ENCODE peak calls at places on chromosomes 12 and 14, in five cellular contexts. One of them, this sample, is unnamed.

GRCh38 chr12:68837215-68837614 is 29.2 kb downstream of the MDM2 start:
- DNase-seq in WERI-Rb-1: no peak
- DNase-seq in psoas muscle: no peak
- DNase-seq in lung: no peak
- DNase-seq in PC-3: no peak
- DNase-seq in this sample: no peak

GRCh38 chr12:30251546-30251945 is 444.1 kb downstream of the IPO8 start:
- DNase-seq in lung: no peak
- DNase-seq in WERI-Rb-1: no peak
- DNase-seq in psoas muscle: no peak
- DNase-seq in PC-3: no peak
- DNase-seq in this sample: no peak

GRCh38 chr14:48792376-48793024 is 793.7 kb downstream of the RPS29 start:
- DNase-seq in lung: no peak
- DNase-seq in PC-3: no peak
- DNase-seq in psoas muscle: no peak
- DNase-seq in WERI-Rb-1: no peak
- DNase-seq in this sample: no peak

GRCh38 chr14:105292810-105293711 is 7.7 kb downstream of the BRF1 start:
- DNase-seq in lung: no peak
- DNase-seq in WERI-Rb-1: no peak
- DNase-seq in PC-3: no peak
- DNase-seq in psoas muscle: no peak
- DNase-seq in this sample: no peak

GRCh38 chr14:93199031-93199430 is 7.8 kb downstream of the GON7 start:
- DNase-seq in PC-3: no peak
- DNase-seq in WERI-Rb-1: peak
- DNase-seq in lung: no peak
- DNase-seq in psoas muscle: no peak
- DNase-seq in this sample: no peak

GRCh38 chr14:58865520-58866281 is 227.9 kb downstream of the DACT1 start:
- DNase-seq in PC-3: no peak
- DNase-seq in WERI-Rb-1: no peak
- DNase-seq in lung: no peak
- DNase-seq in psoas muscle: no peak
- DNase-seq in this sample: peak

GRCh38 chr12:89951050-89951693 is 242.5 kb upstream of the ATP2B1 start:
- DNase-seq in lung: no peak
- DNase-seq in PC-3: peak
- DNase-seq in psoas muscle: no peak
- DNase-seq in WERI-Rb-1: no peak
- DNase-seq in this sample: no peak

GRCh38 chr12:113766133-113766879 is 199.8 kb downstream of the RBM19 start:
- DNase-seq in PC-3: no peak
- DNase-seq in lung: no peak
- DNase-seq in WERI-Rb-1: peak
- DNase-seq in psoas muscle: no peak
- DNase-seq in this sample: no peak

GRCh38 chr12:13154027-13154538 is 42.4 kb upstream of the EMP1 start:
- DNase-seq in psoas muscle: no peak
- DNase-seq in PC-3: no peak
- DNase-seq in lung: no peak
- DNase-seq in WERI-Rb-1: no peak
- DNase-seq in this sample: no peak

GRCh38 chr12:2691001-2691339 is 103.8 kb upstream of the FKBP4 start:
- DNase-seq in WERI-Rb-1: peak
- DNase-seq in lung: peak
- DNase-seq in PC-3: no peak
- DNase-seq in psoas muscle: no peak
- DNase-seq in this sample: no peak

GRCh38 chr12:82359115-82359478 is 768 bp downstream of the METTL25 start:
- DNase-seq in WERI-Rb-1: peak
- DNase-seq in PC-3: no peak
- DNase-seq in lung: no peak
- DNase-seq in psoas muscle: peak
- DNase-seq in this sample: peak

GRCh38 chr12:1920436-1920835 is 2.0 kb upstream of the CACNA2D4 start:
- DNase-seq in psoas muscle: no peak
- DNase-seq in lung: no peak
- DNase-seq in PC-3: no peak
- DNase-seq in WERI-Rb-1: no peak
- DNase-seq in this sample: no peak

GRCh38 chr12:111842556-111843396 is 748 bp downstream of the MAPKAPK5 start:
- DNase-seq in WERI-Rb-1: no peak
- DNase-seq in PC-3: peak
- DNase-seq in lung: no peak
- DNase-seq in psoas muscle: no peak
- DNase-seq in this sample: no peak

GRCh38 chr12:56260380-56260779 is 2.2 kb upstream of the ANKRD52 start:
- DNase-seq in lung: no peak
- DNase-seq in WERI-Rb-1: no peak
- DNase-seq in PC-3: no peak
- DNase-seq in psoas muscle: no peak
- DNase-seq in this sample: no peak

GRCh38 chr12:56260921-56261320 is 2.7 kb upstream of the ANKRD52 start:
- DNase-seq in PC-3: no peak
- DNase-seq in lung: no peak
- DNase-seq in psoas muscle: peak
- DNase-seq in WERI-Rb-1: no peak
- DNase-seq in this sample: no peak

GRCh38 chr12:56258820-56259183 is 618 bp upstream of the ANKRD52 start:
- DNase-seq in lung: no peak
- DNase-seq in WERI-Rb-1: no peak
- DNase-seq in psoas muscle: no peak
- DNase-seq in PC-3: no peak
- DNase-seq in this sample: no peak

GRCh38 chr12:56258068-56258819 is at the start of gene ANKRD52:
- DNase-seq in PC-3: peak
- DNase-seq in lung: peak
- DNase-seq in WERI-Rb-1: peak
- DNase-seq in psoas muscle: peak
- DNase-seq in this sample: peak

DNA sequence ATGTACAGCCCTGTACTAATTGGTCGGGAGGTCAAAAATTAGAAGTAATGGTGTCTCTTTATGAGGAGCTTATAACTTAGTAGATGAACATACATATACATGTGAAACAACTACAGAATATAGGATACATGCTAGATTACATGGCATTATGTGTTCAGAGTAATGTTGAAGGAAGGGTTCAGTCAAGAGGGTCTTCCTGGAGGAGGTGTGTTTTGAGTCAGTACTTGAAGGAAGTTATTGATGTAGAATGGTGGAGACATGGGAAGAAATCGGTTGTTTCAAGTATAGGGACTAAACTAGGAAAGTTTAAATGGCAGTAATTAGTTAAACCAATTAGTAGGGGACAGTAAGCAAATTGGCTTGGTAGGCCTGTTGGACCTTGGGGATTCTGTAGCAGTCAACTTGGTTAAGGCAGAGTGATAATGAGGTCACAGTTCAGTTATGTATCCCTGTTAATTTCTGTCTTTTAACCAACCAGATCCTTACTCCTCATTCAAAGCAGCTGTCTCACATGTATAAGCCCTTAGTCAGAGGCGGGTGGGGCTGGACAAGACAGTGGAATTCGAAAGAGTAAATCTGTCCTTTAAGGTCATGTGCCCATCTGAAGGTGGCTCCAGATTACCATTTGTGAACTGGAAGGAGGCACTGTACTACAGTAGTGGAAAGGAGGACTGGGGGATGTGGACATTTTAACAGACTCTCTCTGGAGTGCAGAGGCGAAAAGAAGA is 3.5 kb upstream of the ANKRD52 start:
- DNase-seq in WERI-Rb-1: no peak
- DNase-seq in PC-3: peak
- DNase-seq in lung: no peak
- DNase-seq in psoas muscle: peak
- DNase-seq in this sample: no peak
- H3K27ac ChIP-seq in WERI-Rb-1: no peak
- H3K27ac ChIP-seq in PC-3: peak
- H3K27ac ChIP-seq in lung: no peak
- H3K27ac ChIP-seq in psoas muscle: peak
- H3K27ac ChIP-seq in this sample: no peak

DNA sequence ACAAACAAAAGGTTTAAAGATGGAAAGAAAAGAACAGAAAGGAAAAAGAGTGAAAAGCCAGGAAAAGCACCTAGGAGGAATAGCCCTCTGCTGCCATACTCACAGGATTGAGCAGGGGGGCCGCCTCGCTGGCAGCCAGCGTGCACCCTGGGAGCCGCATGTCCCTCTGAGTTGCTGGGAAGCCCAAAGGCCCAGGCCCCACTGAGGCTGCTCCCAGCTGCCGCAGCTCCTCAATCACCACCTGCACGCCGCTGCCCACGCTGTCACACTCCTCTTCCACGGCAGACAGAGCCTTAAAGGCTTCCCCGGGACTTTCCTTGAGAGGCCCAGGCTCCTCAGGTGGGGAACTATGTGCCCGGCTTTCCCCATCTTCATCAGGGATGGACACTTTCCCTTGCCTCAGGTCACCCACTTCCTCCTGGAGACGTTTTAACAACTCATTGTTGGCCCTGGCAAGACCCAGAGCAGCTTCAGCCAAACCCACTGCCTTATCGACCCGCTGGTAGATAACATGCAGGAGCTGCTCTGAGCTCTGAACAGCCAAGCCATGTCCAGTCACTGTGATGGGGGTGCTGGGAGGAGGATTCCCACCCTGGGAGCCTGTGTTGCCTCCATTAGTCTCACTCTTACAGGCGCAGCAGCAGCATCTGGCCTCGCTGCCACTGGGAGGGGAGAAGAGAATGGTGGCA is 11.5 kb downstream of the C14orf93 start:
- DNase-seq in lung: no peak
- DNase-seq in psoas muscle: no peak
- DNase-seq in PC-3: no peak
- DNase-seq in WERI-Rb-1: no peak
- DNase-seq in this sample: no peak
- TF ChIP-seq CTCF in lung: no peak
- TF ChIP-seq CTCF in psoas muscle: no peak
- TF ChIP-seq CTCF in PC-3: no peak
- TF ChIP-seq CTCF in WERI-Rb-1: no peak
- TF ChIP-seq CTCF in this sample: no peak

GRCh38 chr12:48053883-48054282 is 49.6 kb upstream of the COL2A1 start:
- DNase-seq in lung: no peak
- DNase-seq in PC-3: no peak
- DNase-seq in psoas muscle: no peak
- DNase-seq in WERI-Rb-1: no peak
- DNase-seq in this sample: no peak

GRCh38 chr12:48053122-48053521 is 48.8 kb upstream of the COL2A1 start:
- DNase-seq in PC-3: no peak
- DNase-seq in lung: no peak
- DNase-seq in WERI-Rb-1: no peak
- DNase-seq in psoas muscle: no peak
- DNase-seq in this sample: no peak

GRCh38 chr12:48051681-48052080 is 47.4 kb upstream of the COL2A1 start:
- DNase-seq in psoas muscle: no peak
- DNase-seq in PC-3: no peak
- DNase-seq in lung: no peak
- DNase-seq in WERI-Rb-1: no peak
- DNase-seq in this sample: no peak

GRCh38 chr12:48058771-48059170 is 47.1 kb downstream of the SENP1 start:
- DNase-seq in lung: no peak
- DNase-seq in WERI-Rb-1: no peak
- DNase-seq in PC-3: no peak
- DNase-seq in psoas muscle: no peak
- DNase-seq in this sample: no peak

DNA sequence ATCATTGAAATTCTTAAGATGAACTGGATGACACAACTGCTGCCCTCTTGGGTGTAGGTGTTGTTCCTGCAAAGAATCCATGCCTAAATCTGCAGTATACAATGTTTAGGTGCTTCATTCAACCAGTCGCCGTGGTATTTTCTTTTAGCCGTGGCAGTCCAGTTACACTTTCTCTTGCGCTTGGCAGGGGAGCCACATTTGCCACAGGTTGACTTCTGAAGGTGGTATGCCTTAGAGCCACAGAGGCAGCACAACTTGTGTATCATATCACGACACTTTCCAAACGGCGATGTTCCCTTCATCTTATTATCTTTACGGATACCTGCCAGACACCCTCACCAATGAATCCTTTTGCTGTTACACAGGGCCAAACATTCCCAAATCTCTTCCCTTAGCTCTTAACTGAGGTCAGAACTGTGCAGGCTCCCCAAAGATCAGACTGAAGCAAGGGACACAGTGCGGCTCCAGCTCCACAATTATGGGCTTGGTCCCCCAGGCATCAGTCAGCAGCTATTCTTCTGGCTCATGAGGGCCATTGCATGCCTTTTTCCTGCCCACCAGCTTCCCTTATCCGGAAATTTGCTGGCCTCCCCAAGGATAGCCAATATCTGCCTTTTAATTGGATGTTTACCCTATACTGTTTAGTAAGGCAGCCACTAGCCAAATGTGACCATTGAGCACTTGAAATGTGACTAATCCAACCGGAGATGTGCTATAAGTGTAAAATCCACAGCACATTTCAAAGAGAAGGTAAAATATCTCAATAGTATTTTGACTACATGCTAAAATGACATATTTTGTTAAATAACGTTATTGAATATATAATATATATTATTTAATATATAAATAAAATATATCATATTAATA is 50.7 kb downstream of the SENP1 start:
- DNase-seq in WERI-Rb-1: no peak
- DNase-seq in psoas muscle: no peak
- DNase-seq in PC-3: no peak
- DNase-seq in lung: no peak
- DNase-seq in this sample: no peak
- H3K27ac ChIP-seq in WERI-Rb-1: no peak
- H3K27ac ChIP-seq in psoas muscle: no peak
- H3K27ac ChIP-seq in PC-3: no peak
- H3K27ac ChIP-seq in lung: no peak
- H3K27ac ChIP-seq in this sample: no peak

GRCh38 chr12:94706250-94706661 is 55.9 kb upstream of the TMCC3 start:
- DNase-seq in psoas muscle: no peak
- DNase-seq in WERI-Rb-1: no peak
- DNase-seq in PC-3: no peak
- DNase-seq in lung: no peak
- DNase-seq in this sample: no peak

GRCh38 chr12:94707892-94708291 is 57.5 kb upstream of the TMCC3 start:
- DNase-seq in psoas muscle: peak
- DNase-seq in PC-3: no peak
- DNase-seq in WERI-Rb-1: no peak
- DNase-seq in lung: peak
- DNase-seq in this sample: no peak

GRCh38 chr12:94714378-94714777 is 64.0 kb upstream of the TMCC3 start:
- DNase-seq in WERI-Rb-1: no peak
- DNase-seq in psoas muscle: peak
- DNase-seq in lung: no peak
- DNase-seq in PC-3: peak
- DNase-seq in this sample: no peak

GRCh38 chr12:94712852-94713545 is 62.6 kb upstream of the TMCC3 start:
- DNase-seq in WERI-Rb-1: no peak
- DNase-seq in psoas muscle: peak
- DNase-seq in lung: no peak
- DNase-seq in PC-3: no peak
- DNase-seq in this sample: no peak

DNA sequence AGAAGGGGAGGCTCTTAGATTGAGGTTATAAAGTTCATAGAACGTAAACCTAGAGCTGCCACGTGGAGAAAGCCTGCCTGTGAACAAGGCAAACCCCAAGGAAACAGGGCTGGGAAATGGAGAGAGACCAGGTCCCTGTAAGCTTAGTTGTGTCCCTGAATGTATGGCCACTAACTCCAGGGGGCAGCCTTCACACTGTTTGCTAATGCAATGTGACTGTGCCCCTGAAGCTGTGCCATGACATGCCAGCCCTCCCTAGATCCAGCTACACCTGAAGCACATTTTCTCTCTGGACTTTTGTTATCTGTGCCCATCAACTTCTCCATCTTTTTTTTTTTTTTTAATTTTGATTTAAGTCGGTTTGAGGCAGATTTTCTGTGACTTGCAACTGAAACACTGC is 60.6 kb upstream of the TMCC3 start:
- DNase-seq in PC-3: peak
- DNase-seq in WERI-Rb-1: peak
- DNase-seq in psoas muscle: peak
- DNase-seq in lung: no peak
- DNase-seq in this sample: no peak
- TF ChIP-seq CTCF in PC-3: peak
- TF ChIP-seq CTCF in WERI-Rb-1: peak
- TF ChIP-seq CTCF in psoas muscle: peak
- TF ChIP-seq CTCF in lung: no peak
- TF ChIP-seq CTCF in this sample: peak